ENCODE peak calls at places on chromosomes 6 and 20, in nine cellular contexts. S is breast epithelium; M is psoas muscle; D is endodermal cell; X is stomach; C is OCI-LY7; Y is CD4-positive, alpha-beta T cell; P is CD8-positive, alpha-beta T cell; K is RWPE1. G is an unnamed sample.

GRCh38 chr6:114216789-114217467 is 125.9 kb downstream of the HS3ST5 start:
- DNase-seq in P (no peak), D (no peak), Y (no peak), S (no peak), M (peak; percentile 14), X (no peak), K (no peak), C (no peak), G (no peak)

GRCh38 chr6:14656676-14657075 is 539.1 kb downstream of the CD83 start:
- DNase-seq in Y (no peak), M (no peak), P (no peak), K (no peak), D (no peak), X (no peak), C (no peak), S (no peak), G (no peak)

GRCh38 chr6:150004101-150004782 is 21.1 kb downstream of the RAET1L start:
- DNase-seq in Y (no peak), S (no peak), M (no peak), D (no peak), X (no peak), K (no peak), P (peak; percentile 50), C (peak; percentile 83), G (no peak)

GRCh38 chr6:75272145-75272840 is 12.3 kb downstream of the TMEM30A start:
- DNase-seq in S (no peak), C (no peak), K (no peak), M (no peak), D (no peak), P (no peak), Y (no peak), X (no peak), G (no peak)

GRCh38 chr6:167932468-167933276 is 64.8 kb upstream of the KIF25 start:
- DNase-seq in C (no peak), D (no peak), P (no peak), M (no peak), S (no peak), K (peak; percentile 36), X (no peak), Y (no peak), G (no peak)

GRCh38 chr6:49322861-49323260 is 140.2 kb downstream of the MMUT start:
- DNase-seq in C (no peak), M (no peak), P (no peak), X (no peak), Y (no peak), D (no peak), S (no peak), K (no peak), G (no peak)

GRCh38 chr6:85792278-85792677 is 149.6 kb upstream of the SYNCRIP start:
- DNase-seq in K (no peak), P (no peak), M (no peak), C (no peak), Y (no peak), X (no peak), D (no peak), S (no peak), G (no peak)

GRCh38 chr20:58700823-58701222 is 8.2 kb downstream of the NPEPL1 start:
- DNase-seq in K (no peak), S (no peak), X (no peak), C (no peak), M (no peak), Y (no peak), D (peak; percentile 35), P (no peak), G (peak; percentile 44)

GRCh38 chr20:2757969-2758368 is 42.5 kb downstream of the CPXM1 start:
- DNase-seq in K (no peak), C (no peak), P (no peak), S (no peak), M (no peak), X (no peak), D (no peak), Y (no peak), G (no peak)

GRCh38 chr6:4446982-4447381 is 311.6 kb upstream of the ECI2 start:
- DNase-seq in Y (no peak), X (no peak), S (no peak), P (no peak), M (no peak), D (no peak), K (no peak), C (peak; percentile 72), G (no peak)
- H3K27ac ChIP-seq in Y (no peak overlapping the region), X (no peak overlapping the region), S (no peak overlapping the region), P (no peak overlapping the region), M (no peak overlapping the region), D (no peak overlapping the region), K (no peak overlapping the region), C (no peak overlapping the region), G (no peak overlapping the region)

GRCh38 chr20:54056762-54057639 is 13.4 kb downstream of the BCAS1 start:
- DNase-seq in S (no peak), P (no peak), M (no peak), K (no peak), Y (no peak), X (no peak), D (no peak), C (no peak), G (no peak)
- TF ChIP-seq CTCF in S (no peak), P (no peak), M (no peak), K (no peak), Y (no peak), X (no peak), D (no peak), C (peak; percentile 64), G (no peak)

GRCh38 chr6:143053856-143054255 is 6.8 kb upstream of the AIG1 start:
- DNase-seq in P (no peak), C (no peak), S (no peak), M (no peak), K (no peak), D (no peak), Y (no peak), X (no peak), G (no peak)

GRCh38 chr6:143052282-143052681 is 8.4 kb upstream of the AIG1 start:
- DNase-seq in X (no peak), S (no peak), K (no peak), P (no peak), Y (no peak), M (no peak), D (no peak), C (no peak), G (no peak)

GRCh38 chr6:143055213-143055612 is 5.5 kb upstream of the AIG1 start:
- DNase-seq in P (no peak), D (no peak), M (no peak), K (no peak), X (no peak), Y (no peak), C (no peak), S (no peak), G (no peak)

GRCh38 chr6:143054329-143054728 is 6.4 kb upstream of the AIG1 start:
- DNase-seq in D (no peak), Y (no peak), M (no peak), X (no peak), S (no peak), K (no peak), C (no peak), P (no peak), G (no peak)

DNA sequence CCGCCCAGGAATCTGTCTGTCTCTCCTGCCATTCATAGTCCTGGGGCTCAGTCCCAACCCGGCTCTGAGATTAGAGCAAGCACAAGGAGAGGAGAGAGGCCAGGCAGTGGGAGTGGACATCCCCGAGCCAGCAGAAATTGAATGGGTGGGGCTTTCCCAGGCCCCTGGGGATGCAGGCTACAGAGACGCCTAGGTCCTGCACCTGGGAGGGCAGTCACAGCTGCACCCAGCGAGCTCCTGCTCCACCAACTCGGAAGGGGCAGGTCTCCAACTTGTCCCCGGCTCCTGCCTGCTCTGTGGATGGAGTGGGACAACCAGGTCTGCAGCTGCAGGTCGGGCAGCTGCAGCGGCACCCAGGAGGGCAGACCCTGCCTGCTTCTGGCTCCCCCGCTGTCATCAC is 11.1 kb upstream of the AIG1 start:
- DNase-seq in S (no peak), X (no peak), D (no peak), Y (no peak), C (no peak), P (no peak), K (no peak), M (no peak), G (no peak)
- H3K27ac ChIP-seq in S (no peak overlapping the region), X (no peak overlapping the region), D (no peak overlapping the region), Y (no peak overlapping the region), C (no peak overlapping the region), P (no peak overlapping the region), K (no peak overlapping the region), M (no peak overlapping the region), G (no peak overlapping the region)

GRCh38 chr6:158344534-158344933 is 32.3 kb downstream of the TULP4 start:
- DNase-seq in Y (no peak), M (no peak), D (no peak), K (no peak), S (no peak), P (no peak), C (no peak), X (no peak), G (no peak)

GRCh38 chr6:158347335-158347734 is 35.1 kb downstream of the TULP4 start:
- DNase-seq in M (no peak), C (no peak), Y (no peak), S (no peak), X (no peak), P (no peak), D (no peak), K (no peak), G (no peak)
- TF ChIP-seq CTCF in M (no peak), C (no peak), Y (no peak), S (no peak), X (no peak), P (no peak), D (no peak), K (no peak), G (no peak)

DNA sequence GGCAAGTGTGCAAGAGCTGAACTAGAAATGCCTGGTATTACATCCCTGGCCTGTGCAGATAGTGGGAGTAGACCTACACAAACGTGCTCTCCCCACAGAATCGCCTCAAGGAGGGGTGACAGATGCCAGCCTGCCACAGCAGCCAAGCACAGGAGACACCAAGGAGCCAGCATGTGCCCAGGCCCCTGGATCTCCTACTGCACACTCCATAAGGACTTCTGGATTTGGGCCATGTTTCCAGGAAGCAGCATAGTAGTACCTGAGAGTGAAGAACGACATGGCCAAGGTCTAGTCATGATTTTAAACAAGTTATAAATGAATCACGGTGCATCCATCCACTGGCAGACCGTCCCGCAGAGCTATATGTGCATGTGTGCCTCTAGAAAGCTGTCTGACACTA is 232.2 kb downstream of the SYNDIG1 start:
- DNase-seq in K (no peak), Y (no peak), D (peak; percentile 10), X (no peak), S (no peak), P (no peak), M (no peak), C (no peak), G (no peak)
- H3K27ac ChIP-seq in K (no peak overlapping the region), Y (no peak overlapping the region), D (no peak overlapping the region), X (no peak overlapping the region), S (no peak overlapping the region), P (no peak overlapping the region), M (no peak overlapping the region), C (no peak overlapping the region), G (no peak overlapping the region)